ENCODE peak calls at places on chromosomes 16 and 17, in eight cellular contexts. One of them, this sample, is unnamed.

GRCh38 chr16:24685539-24686432 is 43.7 kb upstream of the TNRC6A start:
- DNase-seq in ovary: peak
- DNase-seq in stimulated activated CD8-positive, alpha-beta memory T cell treated with anti-CD3 and anti-CD28 coated beads, Interleukin-4, amount 100 ng/mL, for 48 hours: no peak
- DNase-seq in NCI-H345: no peak
- DNase-seq in RWPE1: peak
- DNase-seq in Daoy: peak
- DNase-seq in dorsolateral prefrontal cortex: peak
- DNase-seq in EL: peak
- DNase-seq in this sample: peak

GRCh38 chr17:65918921-65919546 is 272.9 kb downstream of the CEP112 start:
- DNase-seq in ovary: no peak
- DNase-seq in stimulated activated CD8-positive, alpha-beta memory T cell treated with anti-CD3 and anti-CD28 coated beads, Interleukin-4, amount 100 ng/mL, for 48 hours: no peak
- DNase-seq in NCI-H345: no peak
- DNase-seq in RWPE1: no peak
- DNase-seq in Daoy: no peak
- DNase-seq in dorsolateral prefrontal cortex: no peak
- DNase-seq in EL: no peak
- DNase-seq in this sample: no peak

GRCh38 chr17:51590071-51590470 is 329.7 kb downstream of the UTP18 start:
- DNase-seq in ovary: no peak
- DNase-seq in stimulated activated CD8-positive, alpha-beta memory T cell treated with anti-CD3 and anti-CD28 coated beads, Interleukin-4, amount 100 ng/mL, for 48 hours: no peak
- DNase-seq in NCI-H345: peak
- DNase-seq in RWPE1: no peak
- DNase-seq in Daoy: no peak
- DNase-seq in dorsolateral prefrontal cortex: no peak
- DNase-seq in EL: no peak
- DNase-seq in this sample: peak

GRCh38 chr17:74271902-74272563 is 2.0 kb upstream of the DNAI2 start:
- DNase-seq in ovary: no peak
- DNase-seq in stimulated activated CD8-positive, alpha-beta memory T cell treated with anti-CD3 and anti-CD28 coated beads, Interleukin-4, amount 100 ng/mL, for 48 hours: no peak
- DNase-seq in NCI-H345: no peak
- DNase-seq in RWPE1: no peak
- DNase-seq in Daoy: peak
- DNase-seq in dorsolateral prefrontal cortex: peak
- DNase-seq in EL: no peak
- DNase-seq in this sample: no peak

GRCh38 chr16:64094170-64094960 is 1027.5 kb downstream of the CDH11 start:
- DNase-seq in ovary: no peak
- DNase-seq in stimulated activated CD8-positive, alpha-beta memory T cell treated with anti-CD3 and anti-CD28 coated beads, Interleukin-4, amount 100 ng/mL, for 48 hours: no peak
- DNase-seq in NCI-H345: no peak
- DNase-seq in RWPE1: no peak
- DNase-seq in Daoy: no peak
- DNase-seq in dorsolateral prefrontal cortex: no peak
- DNase-seq in EL: peak
- DNase-seq in this sample: no peak

GRCh38 chr17:2421315-2422147 is 20.7 kb upstream of the MNT start:
- DNase-seq in ovary: peak
- DNase-seq in stimulated activated CD8-positive, alpha-beta memory T cell treated with anti-CD3 and anti-CD28 coated beads, Interleukin-4, amount 100 ng/mL, for 48 hours: no peak
- DNase-seq in NCI-H345: peak
- DNase-seq in RWPE1: no peak
- DNase-seq in Daoy: no peak
- DNase-seq in dorsolateral prefrontal cortex: peak
- DNase-seq in EL: no peak
- DNase-seq in this sample: no peak

GRCh38 chr17:27630607-27631408 is at the start of gene LGALS9:
- DNase-seq in ovary: no peak
- DNase-seq in stimulated activated CD8-positive, alpha-beta memory T cell treated with anti-CD3 and anti-CD28 coated beads, Interleukin-4, amount 100 ng/mL, for 48 hours: no peak
- DNase-seq in NCI-H345: no peak
- DNase-seq in RWPE1: peak
- DNase-seq in Daoy: peak
- DNase-seq in dorsolateral prefrontal cortex: no peak
- DNase-seq in EL: peak
- DNase-seq in this sample: no peak

GRCh38 chr17:58492238-58493121 is 4.3 kb upstream of the HSF5 start:
- DNase-seq in ovary: no peak
- DNase-seq in stimulated activated CD8-positive, alpha-beta memory T cell treated with anti-CD3 and anti-CD28 coated beads, Interleukin-4, amount 100 ng/mL, for 48 hours: no peak
- DNase-seq in NCI-H345: no peak
- DNase-seq in RWPE1: no peak
- DNase-seq in Daoy: no peak
- DNase-seq in dorsolateral prefrontal cortex: no peak
- DNase-seq in EL: no peak
- DNase-seq in this sample: no peak

GRCh38 chr17:57135026-57135747 is 50.1 kb downstream of the AKAP1 start:
- DNase-seq in ovary: no peak
- DNase-seq in stimulated activated CD8-positive, alpha-beta memory T cell treated with anti-CD3 and anti-CD28 coated beads, Interleukin-4, amount 100 ng/mL, for 48 hours: no peak
- DNase-seq in NCI-H345: no peak
- DNase-seq in RWPE1: no peak
- DNase-seq in Daoy: no peak
- DNase-seq in dorsolateral prefrontal cortex: no peak
- DNase-seq in EL: no peak
- DNase-seq in this sample: peak

GRCh38 chr17:10094806-10095205 is 103.6 kb downstream of the GAS7 start:
- DNase-seq in ovary: no peak
- DNase-seq in stimulated activated CD8-positive, alpha-beta memory T cell treated with anti-CD3 and anti-CD28 coated beads, Interleukin-4, amount 100 ng/mL, for 48 hours: no peak
- DNase-seq in NCI-H345: no peak
- DNase-seq in RWPE1: no peak
- DNase-seq in Daoy: no peak
- DNase-seq in dorsolateral prefrontal cortex: no peak
- DNase-seq in EL: no peak
- DNase-seq in this sample: no peak

GRCh38 chr17:62629556-62630364 is 2.3 kb downstream of the MRC2 start:
- DNase-seq in ovary: no peak
- DNase-seq in stimulated activated CD8-positive, alpha-beta memory T cell treated with anti-CD3 and anti-CD28 coated beads, Interleukin-4, amount 100 ng/mL, for 48 hours: no peak
- DNase-seq in NCI-H345: no peak
- DNase-seq in RWPE1: no peak
- DNase-seq in Daoy: no peak
- DNase-seq in dorsolateral prefrontal cortex: no peak
- DNase-seq in EL: peak
- DNase-seq in this sample: no peak